ENCODE peak calls at places on chromosomes 4 and X, in nine cellular contexts. O is AG04450, A is lung, Q is pancreas, I is fibroblast of lung, M is psoas muscle, L is SK-N-SH, H is gastrocnemius medialis, N is body of pancreas. Y is an unnamed sample.

GRCh38 chr4:108433832-108434231 is 186.5 kb upstream of the RPL34 start:
- DNase-seq in I (peak; percentile 68), M (no peak), N (no peak), H (no peak), O (peak; percentile 75), Q (no peak), L (no peak), A (no peak), Y (no peak)

GRCh38 chrX:153829799-153830631 is at the start of gene PDZD4:
- DNase-seq in I (no peak), Q (no peak), H (no peak), L (peak; percentile 74), O (no peak), A (no peak), M (no peak), N (no peak), Y (no peak)

GRCh38 chr4:31803511-31804195 is 1083.5 kb downstream of the PCDH7 start:
- DNase-seq in M (no peak), A (no peak), O (no peak), H (no peak), N (no peak), L (no peak), I (peak; percentile 20), Q (no peak), Y (no peak)

GRCh38 chr4:161359491-161359890 is 804.3 kb downstream of the FSTL5 start:
- DNase-seq in M (no peak), O (no peak), N (no peak), H (no peak), I (no peak), L (no peak), Q (no peak), A (no peak), Y (no peak)

GRCh38 chr4:106277140-106277680 is 38.8 kb downstream of the TBCK start:
- DNase-seq in H (no peak), M (no peak), Q (no peak), O (no peak), A (no peak), L (no peak), N (no peak), I (peak; percentile 7), Y (no peak)

GRCh38 chr4:144518181-144518895 is 127.6 kb upstream of the HHIP start:
- DNase-seq in A (no peak), L (no peak), O (no peak), Q (no peak), N (no peak), M (no peak), I (peak; percentile 14), H (no peak), Y (no peak)

GRCh38 chrX:15413101-15413500 is 28.9 kb upstream of the VEGFD start:
- DNase-seq in Q (no peak), N (no peak), O (no peak), A (no peak), M (no peak), I (no peak), L (no peak), H (no peak), Y (no peak)

GRCh38 chr4:186144180-186144579 is 39.7 kb downstream of the FAM149A start:
- DNase-seq in O (no peak), L (peak; percentile 76), I (peak; percentile 48), N (peak; percentile 43), H (no peak), A (no peak), Q (no peak), M (no peak), Y (no peak)

GRCh38 chr4:74768857-74769525 is 25.3 kb downstream of the BTC start:
- DNase-seq in I (peak; percentile 73), N (peak; percentile 12), O (no peak), A (no peak), L (no peak), H (no peak), Q (no peak), M (no peak), Y (no peak)

GRCh38 chr4:25437951-25438350 is 60.9 kb downstream of the ANAPC4 start:
- DNase-seq in N (no peak), A (no peak), H (no peak), I (no peak), O (no peak), L (no peak), M (no peak), Q (no peak), Y (no peak)

GRCh38 chr4:26590639-26591038 is 6.8 kb downstream of the TBC1D19 start:
- DNase-seq in I (no peak), L (no peak), N (no peak), A (no peak), Q (no peak), O (no peak), M (no peak), H (no peak), Y (no peak)

GRCh38 chr4:127783971-127784519 is 1.9 kb downstream of the HSPA4L start:
- DNase-seq in Q (no peak), H (no peak), L (no peak), I (no peak), O (no peak), M (no peak), N (no peak), A (no peak), Y (no peak)

GRCh38 chr4:128163177-128164117 is 102.3 kb downstream of the LARP1B start:
- DNase-seq in N (no peak), H (no peak), Q (no peak), I (peak; percentile 73), O (peak; percentile 50), A (no peak), L (no peak), M (no peak), Y (peak; percentile 71)

GRCh38 chr4:130812117-130812765 is 1716.3 kb downstream of the C4orf33 start:
- DNase-seq in O (no peak), A (no peak), L (no peak), M (no peak), Q (no peak), I (peak; percentile 0), H (no peak), N (no peak), Y (no peak)

GRCh38 chr4:75002381-75002780 is 69.5 kb downstream of the PARM1 start:
- DNase-seq in L (no peak), H (no peak), Q (no peak), N (no peak), M (no peak), O (no peak), A (no peak), I (no peak), Y (no peak)

GRCh38 chr4:23686169-23686903 is 203.5 kb downstream of the PPARGC1A start:
- DNase-seq in L (no peak), A (no peak), N (no peak), M (no peak), I (no peak), H (no peak), O (no peak), Q (no peak), Y (no peak)

GRCh38 chrX:114924846-114925245 is 92.6 kb downstream of the IL13RA2 start:
- DNase-seq in I (peak; percentile 11), O (peak; percentile 4), N (no peak), M (no peak), A (no peak), Q (no peak), H (no peak), L (no peak), Y (no peak)

DNA sequence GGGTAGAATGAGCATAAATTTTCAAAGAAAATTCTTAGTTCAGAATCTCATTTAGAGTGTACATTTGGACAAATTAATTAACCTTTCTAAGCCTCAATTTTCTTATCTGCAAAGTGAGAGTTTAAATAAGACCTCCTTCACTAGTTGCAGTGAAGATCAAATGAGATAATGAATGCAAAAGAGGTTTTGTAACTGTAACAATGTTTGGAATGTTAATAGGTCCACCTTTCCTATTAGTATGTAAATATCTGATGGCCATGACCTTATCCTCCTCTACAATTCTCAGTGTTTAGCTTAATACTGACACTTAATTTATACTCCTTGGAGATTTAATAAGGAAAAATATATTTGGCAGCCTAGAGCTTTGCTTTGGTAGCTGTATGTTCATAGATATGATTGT is 138.8 kb downstream of the GABRG1 start:
- DNase-seq in I (no peak), Q (no peak), H (no peak), N (no peak), A (no peak), M (no peak), O (no peak), L (no peak), Y (no peak)
- H3K9me3 ChIP-seq in I (no peaks in the 10 kb centered on the region), Q (no peaks in the 10 kb centered on the region), H (no peaks in the 10 kb centered on the region), N (no peaks in the 10 kb centered on the region), A (no peaks in the 10 kb centered on the region), M (no peaks in the 10 kb centered on the region), O (peaks cover 3% of the 10 kb centered on the region), L (no peaks in the 10 kb centered on the region), Y (no peaks in the 10 kb centered on the region)

DNA sequence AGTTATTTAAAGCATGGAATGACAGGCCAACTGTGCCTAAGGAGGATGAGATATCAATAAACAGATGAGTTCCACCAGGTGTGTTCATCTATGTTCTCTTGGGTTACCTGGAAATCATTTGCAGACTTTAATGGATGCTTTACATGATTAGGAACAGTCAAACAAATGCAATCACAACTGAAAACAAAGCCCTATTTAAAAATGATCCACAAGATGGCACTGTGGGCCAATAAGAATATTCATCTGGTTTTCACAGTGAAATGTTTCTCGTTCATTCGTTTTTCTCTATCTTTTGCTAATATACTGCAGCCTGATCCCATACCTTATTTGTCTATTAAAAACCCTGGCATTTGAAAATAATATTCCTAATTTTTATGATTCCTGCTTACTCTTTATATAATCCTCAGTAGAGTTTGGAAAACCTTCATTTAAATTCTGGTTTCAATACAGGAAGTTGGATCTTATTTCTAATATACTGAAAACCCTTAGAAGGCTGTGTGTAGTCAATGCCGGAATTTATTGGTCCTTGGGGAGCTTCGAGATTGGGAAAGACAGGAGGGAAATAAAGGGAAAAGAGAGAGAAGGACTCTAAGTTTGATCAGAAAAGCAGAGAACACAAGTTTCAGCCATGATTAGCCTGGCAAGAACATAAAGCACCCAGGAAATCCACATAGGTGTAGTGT is 63.7 kb upstream of the TAPT1 start:
- DNase-seq in L (peak; percentile 51), A (no peak), I (peak; percentile 61), N (no peak), H (no peak), M (no peak), O (no peak), Q (no peak), Y (peak; percentile 8)
- H3K4me3 ChIP-seq in L (no peak overlapping the region), A (no peak overlapping the region), I (no peak overlapping the region), N (no peak overlapping the region), H (no peak overlapping the region), M (no peak overlapping the region), O (no peak overlapping the region), Q (no peak overlapping the region), Y (no peak overlapping the region)

DNA sequence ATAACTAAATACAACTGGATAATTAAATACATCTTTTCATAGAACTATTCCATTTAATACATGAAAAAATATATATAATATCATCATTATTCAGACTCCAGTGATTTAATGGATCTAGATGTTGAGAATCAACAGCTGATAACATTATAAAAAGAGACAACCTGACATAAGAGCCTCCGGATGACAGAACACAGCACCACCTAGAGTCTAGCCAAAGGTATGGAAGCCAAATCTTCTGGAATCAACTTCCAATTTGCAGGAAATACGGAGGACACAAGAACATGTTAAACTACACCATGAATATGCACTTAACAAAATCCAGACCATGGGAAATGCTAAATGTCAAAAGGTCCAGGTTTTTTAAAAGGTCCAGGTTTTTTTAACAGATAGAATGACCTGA is 55.0 kb downstream of the LRBA start:
- DNase-seq in L (peak; percentile 41), A (no peak), O (no peak), M (no peak), H (no peak), I (peak; percentile 52), N (no peak), Q (no peak), Y (no peak)
- H3K9me3 ChIP-seq in L (peaks cover 10% of the 10 kb centered on the region), A (no peaks in the 10 kb centered on the region), O (peaks cover 4% of the 10 kb centered on the region), M (no peaks in the 10 kb centered on the region), H (no peaks in the 10 kb centered on the region), I (no peaks in the 10 kb centered on the region), N (no peaks in the 10 kb centered on the region), Q (no peaks in the 10 kb centered on the region), Y (no peaks in the 10 kb centered on the region)

GRCh38 chrX:46812445-46812844 is 24.4 kb upstream of the RP2 start:
- DNase-seq in H (no peak), N (no peak), Q (no peak), L (no peak), O (no peak), A (no peak), I (no peak), M (no peak), Y (no peak)
- H3K4me3 ChIP-seq in H (no peak overlapping the region), N (no peak overlapping the region), Q (no peak overlapping the region), L (no peak overlapping the region), O (no peak overlapping the region), A (no peak overlapping the region), I (no peak overlapping the region), M (no peak overlapping the region), Y (no peak overlapping the region)